ENCODE peak calls at places on chromosome 4, in seven cellular contexts. G, W, R, H, M, B and N are unnamed samples.

GRCh38 chr4:140756292-140757219 is at the start of gene TBC1D9:
- DNase-seq in G (peak), W (peak), R (peak), H (peak), M (peak), B (peak), N (no peak)

GRCh38 chr4:167831853-167832252 is 260.5 kb upstream of the ANXA10 start:
- DNase-seq in G (no peak), W (no peak), R (no peak), H (no peak), M (no peak), B (no peak), N (no peak)

GRCh38 chr4:70637239-70637920 is 8.8 kb downstream of the ENAM start:
- DNase-seq in G (no peak), W (no peak), R (no peak), H (no peak), M (no peak), B (no peak), N (no peak)

GRCh38 chr4:122652379-122652778 is 31.5 kb upstream of the IL21 start:
- DNase-seq in G (peak), W (peak), R (peak), H (peak), M (no peak), B (no peak), N (peak)

GRCh38 chr4:71202703-71203102 is 136.1 kb upstream of the SLC4A4 start:
- DNase-seq in G (no peak), W (no peak), R (no peak), H (no peak), M (no peak), B (no peak), N (no peak)

GRCh38 chr4:124104101-124104500 is 608.4 kb downstream of the ANKRD50 start:
- DNase-seq in G (no peak), W (no peak), R (no peak), H (no peak), M (no peak), B (no peak), N (no peak)

GRCh38 chr4:117370944-117371665 is 285.7 kb upstream of the TRAM1L1 start:
- DNase-seq in G (no peak), W (no peak), R (no peak), H (no peak), M (no peak), B (no peak), N (no peak)

GRCh38 chr4:76886214-76886613 is 11.7 kb downstream of the SOWAHB start:
- DNase-seq in G (no peak), W (no peak), R (no peak), H (no peak), M (no peak), B (no peak), N (no peak)

GRCh38 chr4:152063301-152064235 is 302.8 kb upstream of the GATB start:
- DNase-seq in G (no peak), W (no peak), R (peak), H (peak), M (no peak), B (no peak), N (no peak)

GRCh38 chr4:6277139-6277802 is 7.6 kb downstream of the WFS1 start:
- DNase-seq in G (no peak), W (no peak), R (no peak), H (no peak), M (no peak), B (no peak), N (no peak)

GRCh38 chr4:6277935-6278800 is 8.5 kb downstream of the WFS1 start:
- DNase-seq in G (no peak), W (no peak), R (no peak), H (no peak), M (no peak), B (no peak), N (no peak)

GRCh38 chr4:6279582-6280289 is 10.1 kb downstream of the WFS1 start:
- DNase-seq in G (no peak), W (no peak), R (no peak), H (no peak), M (no peak), B (no peak), N (no peak)

GRCh38 chr4:6280365-6280996 is 10.8 kb downstream of the WFS1 start:
- DNase-seq in G (no peak), W (no peak), R (no peak), H (no peak), M (no peak), B (no peak), N (no peak)

DNA sequence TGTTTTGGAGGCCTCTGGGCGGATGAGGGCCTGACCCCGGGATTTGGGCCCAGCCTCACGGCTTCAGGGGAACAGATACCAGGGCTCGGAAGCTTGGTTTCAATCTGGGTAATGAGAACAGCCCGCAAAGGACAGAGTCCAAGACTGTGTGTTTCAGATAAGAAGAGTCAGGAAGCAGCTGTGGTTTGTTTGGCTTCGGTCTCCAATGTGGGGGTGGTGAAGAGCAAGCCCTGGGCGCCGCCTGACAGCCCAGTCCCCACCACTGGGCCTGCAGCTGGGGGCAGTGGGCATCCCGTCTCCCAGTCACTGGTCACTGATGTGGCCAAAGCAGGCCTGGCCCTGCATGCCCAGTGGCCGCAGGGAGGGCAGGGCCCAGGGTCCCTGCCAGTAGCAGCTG is 9.1 kb downstream of the WFS1 start:
- DNase-seq in G (peak), W (no peak), R (peak), H (peak), M (no peak), B (peak), N (no peak)
- TF ChIP-seq POLR2AphosphoS5 in G (peak), W (no peak), R (no peak), H (peak), M (no peak), B (no peak), N (no peak)

DNA sequence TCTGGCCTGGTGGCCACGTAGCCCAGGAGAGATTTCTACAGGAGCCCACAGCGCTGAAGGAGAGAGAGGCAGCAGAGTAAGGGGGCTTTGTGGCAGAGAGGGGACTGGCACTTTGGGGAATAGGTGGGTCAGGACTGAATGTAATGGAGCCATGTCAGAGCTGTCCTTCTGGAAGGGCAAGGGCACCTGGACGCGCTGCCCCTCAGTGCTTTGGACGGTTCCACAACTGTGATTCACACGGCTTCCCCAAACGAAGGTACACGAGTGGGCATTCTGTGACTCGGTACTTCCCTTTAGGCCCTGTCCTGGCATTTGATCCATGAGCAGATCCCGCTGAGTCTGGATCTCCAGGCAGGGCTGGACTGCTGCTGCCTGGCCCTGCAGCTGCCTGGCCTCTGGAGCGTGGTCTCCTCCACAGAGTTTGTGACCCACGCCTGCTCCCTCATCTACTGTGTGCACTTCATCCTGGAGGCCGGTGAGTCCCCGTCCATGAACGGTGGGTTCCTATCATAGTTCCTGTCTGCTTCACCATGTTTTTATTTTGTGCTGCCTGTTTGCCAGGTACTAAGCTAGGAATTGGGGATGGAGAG is 35.2 kb upstream of the MSANTD1 start:
- DNase-seq in G (no peak), W (no peak), R (no peak), H (no peak), M (no peak), B (no peak), N (no peak)
- H3K9ac ChIP-seq in G (no peak), W (no peak), R (no peak), H (no peak), M (no peak), B (no peak), N (no peak)

DNA sequence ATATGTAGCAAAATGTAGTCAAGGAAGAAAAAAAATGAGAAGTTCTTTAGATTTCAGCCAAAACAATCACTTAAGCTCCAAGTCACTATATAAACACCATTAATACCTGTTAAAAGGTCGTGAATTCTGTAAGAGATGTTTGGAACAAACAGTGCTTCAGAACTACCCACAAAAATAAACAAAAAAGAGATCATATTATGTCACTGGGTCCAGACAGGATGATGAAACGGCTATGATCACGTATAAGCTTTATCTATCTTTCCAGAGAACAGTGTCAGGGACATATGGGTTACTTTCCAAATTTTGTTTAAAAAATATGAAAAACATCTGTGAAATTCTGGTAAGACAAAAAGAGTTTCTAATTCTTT is 90.1 kb downstream of the SORBS2 start:
- DNase-seq in G (no peak), W (no peak), R (no peak), H (no peak), M (no peak), B (no peak), N (no peak)
- TF ChIP-seq POLR2AphosphoS5 in G (no peak), W (no peak), R (no peak), H (no peak), M (no peak), B (no peak), N (no peak)

GRCh38 chr4:87235020-87235671 is 14.7 kb upstream of the KLHL8 start:
- DNase-seq in G (no peak), W (no peak), R (no peak), H (no peak), M (no peak), B (no peak), N (no peak)
- H3K9ac ChIP-seq in G (peak), W (peak), R (peak), H (peak), M (no peak), B (peak), N (peak)

GRCh38 chr4:85787133-85787532 is 312.2 kb downstream of the ARHGAP24 start:
- DNase-seq in G (peak), W (no peak), R (no peak), H (no peak), M (no peak), B (no peak), N (no peak)
- TF ChIP-seq POLR2AphosphoS5 in G (no peak), W (no peak), R (no peak), H (no peak), M (no peak), B (no peak), N (no peak)

GRCh38 chr4:3805731-3806130 is 39.5 kb downstream of the ADRA2C start:
- DNase-seq in G (no peak), W (no peak), R (no peak), H (no peak), M (no peak), B (no peak), N (no peak)

GRCh38 chr4:3809028-3809427 is 42.8 kb downstream of the ADRA2C start:
- DNase-seq in G (no peak), W (no peak), R (no peak), H (no peak), M (no peak), B (no peak), N (no peak)

GRCh38 chr4:3808597-3808996 is 42.4 kb downstream of the ADRA2C start:
- DNase-seq in G (no peak), W (no peak), R (no peak), H (no peak), M (no peak), B (no peak), N (no peak)

GRCh38 chr4:3807861-3808521 is 41.8 kb downstream of the ADRA2C start:
- DNase-seq in G (no peak), W (no peak), R (no peak), H (no peak), M (no peak), B (no peak), N (peak)

DNA sequence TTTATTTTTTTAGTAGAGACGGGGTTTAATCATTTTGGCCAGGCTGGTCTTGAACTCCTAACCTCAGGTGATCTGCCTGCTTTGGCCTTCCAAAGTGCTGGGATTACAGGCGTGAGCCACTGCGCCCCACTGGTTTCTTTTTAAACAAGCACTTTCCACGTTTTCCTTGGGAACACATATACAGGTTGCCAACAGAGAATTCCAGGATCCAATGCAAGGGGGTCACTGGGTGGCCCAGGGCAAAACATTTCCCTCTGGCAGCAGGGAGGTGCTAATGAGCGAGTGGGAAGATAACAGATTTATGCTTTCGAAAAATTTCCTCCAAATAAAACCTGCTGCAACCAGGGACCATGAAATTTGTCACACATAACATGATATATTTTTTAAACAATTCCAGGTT is 41.1 kb downstream of the ADRA2C start:
- DNase-seq in G (no peak), W (no peak), R (no peak), H (no peak), M (no peak), B (no peak), N (peak)
- H3K9ac ChIP-seq in G (no peak), W (no peak), R (no peak), H (no peak), M (no peak), B (no peak), N (no peak)

GRCh38 chr4:94516999-94517398 is 65.3 kb downstream of the PDLIM5 start:
- DNase-seq in G (no peak), W (peak), R (no peak), H (peak), M (no peak), B (no peak), N (no peak)
- TF ChIP-seq POLR2AphosphoS5 in G (no peak), W (no peak), R (no peak), H (no peak), M (no peak), B (no peak), N (no peak)

GRCh38 chr4:156942991-156943390 is 28.6 kb downstream of the PDGFC start:
- DNase-seq in G (no peak), W (no peak), R (no peak), H (no peak), M (no peak), B (no peak), N (no peak)

GRCh38 chr4:156939151-156939550 is 32.4 kb downstream of the PDGFC start:
- DNase-seq in G (peak), W (no peak), R (no peak), H (no peak), M (no peak), B (no peak), N (no peak)

GRCh38 chr4:156939801-156940200 is 31.8 kb downstream of the PDGFC start:
- DNase-seq in G (peak), W (no peak), R (no peak), H (no peak), M (no peak), B (no peak), N (no peak)

GRCh38 chr4:156945532-156945931 is 26.1 kb downstream of the PDGFC start:
- DNase-seq in G (peak), W (no peak), R (no peak), H (no peak), M (no peak), B (no peak), N (no peak)

GRCh38 chr4:156941940-156942548 is 29.6 kb downstream of the PDGFC start:
- DNase-seq in G (peak), W (no peak), R (no peak), H (no peak), M (no peak), B (no peak), N (no peak)
- H3K9ac ChIP-seq in G (peak), W (no peak), R (peak), H (no peak), M (no peak), B (no peak), N (no peak)

GRCh38 chr4:19944251-19944650 is 307.5 kb upstream of the SLIT2 start:
- DNase-seq in G (no peak), W (no peak), R (no peak), H (no peak), M (no peak), B (no peak), N (no peak)

GRCh38 chr4:19936471-19936870 is 315.2 kb upstream of the SLIT2 start:
- DNase-seq in G (no peak), W (no peak), R (no peak), H (no peak), M (no peak), B (no peak), N (no peak)

GRCh38 chr4:19944806-19945205 is 306.9 kb upstream of the SLIT2 start:
- DNase-seq in G (no peak), W (no peak), R (peak), H (no peak), M (no peak), B (no peak), N (no peak)

GRCh38 chr4:19941434-19941833 is 310.3 kb upstream of the SLIT2 start:
- DNase-seq in G (no peak), W (no peak), R (peak), H (no peak), M (no peak), B (no peak), N (peak)

GRCh38 chr4:19940861-19941260 is 310.8 kb upstream of the SLIT2 start:
- DNase-seq in G (peak), W (no peak), R (no peak), H (no peak), M (no peak), B (no peak), N (no peak)
- TF ChIP-seq POLR2AphosphoS5 in G (no peak), W (no peak), R (no peak), H (no peak), M (no peak), B (no peak), N (no peak)

GRCh38 chr4:1355378-1355777 is 8.4 kb downstream of the UVSSA start:
- DNase-seq in G (no peak), W (no peak), R (no peak), H (no peak), M (no peak), B (no peak), N (no peak)

GRCh38 chr4:1356181-1356998 is 9.4 kb downstream of the UVSSA start:
- DNase-seq in G (peak), W (no peak), R (peak), H (peak), M (peak), B (no peak), N (no peak)

GRCh38 chr4:1354136-1354982 is 7.4 kb downstream of the UVSSA start:
- DNase-seq in G (no peak), W (no peak), R (no peak), H (no peak), M (no peak), B (no peak), N (no peak)

GRCh38 chr4:1353186-1354055 is 6.4 kb downstream of the UVSSA start:
- DNase-seq in G (no peak), W (no peak), R (no peak), H (no peak), M (no peak), B (no peak), N (no peak)

GRCh38 chr4:1354983-1355275 is 7.9 kb downstream of the UVSSA start:
- DNase-seq in G (no peak), W (no peak), R (no peak), H (no peak), M (no peak), B (no peak), N (no peak)
- H3K9ac ChIP-seq in G (no peak), W (no peak), R (no peak), H (no peak), M (no peak), B (no peak), N (no peak)